ENCODE peak calls at places on chromosomes 7 and 10, in five cellular contexts. K, A, J, Z and V are unnamed samples.

GRCh38 chr10:22913474-22914092 is 14.3 kb upstream of the ARMC3 start:
- DNase-seq in Z (no peak), K (no peak), J (no peak), A (no peak), V (no peak)

GRCh38 chr7:51315393-51316261 is 982 bp downstream of the COBL start:
- DNase-seq in K (peak), Z (peak), A (peak), J (no peak), V (peak)

GRCh38 chr7:73528204-73528603 is 6.1 kb upstream of the BAZ1B start:
- DNase-seq in Z (no peak), J (no peak), K (no peak), A (no peak), V (no peak)

GRCh38 chr7:124879771-124880170 is 49.9 kb downstream of the POT1 start:
- DNase-seq in A (no peak), K (no peak), Z (no peak), J (no peak), V (no peak)

GRCh38 chr7:128838981-128839731 is 8.9 kb downstream of the FLNC start:
- DNase-seq in A (no peak), J (no peak), Z (no peak), K (no peak), V (no peak)

GRCh38 chr10:44956717-44957706 is 2.6 kb upstream of the RASSF4 start:
- DNase-seq in K (no peak), J (no peak), A (no peak), Z (no peak), V (no peak)

GRCh38 chr10:121601458-121601857 is 3.2 kb upstream of the FGFR2 start:
- DNase-seq in A (no peak), J (no peak), Z (no peak), K (no peak), V (no peak)

GRCh38 chr7:30688718-30689221 is 6.5 kb upstream of the CRHR2 start:
- DNase-seq in Z (no peak), J (no peak), K (no peak), A (no peak), V (no peak)

GRCh38 chr7:64951250-64951848 is 39.5 kb downstream of the ZNF117 start:
- DNase-seq in Z (no peak), K (no peak), J (no peak), A (no peak), V (no peak)

GRCh38 chr10:18100664-18101063 is 39.6 kb upstream of the CACNB2 start:
- DNase-seq in A (no peak), K (no peak), J (no peak), Z (no peak), V (no peak)

GRCh38 chr10:6164271-6165095 is 38.2 kb upstream of the PFKFB3 start:
- DNase-seq in A (no peak), J (no peak), K (no peak), Z (no peak), V (no peak)

GRCh38 chr7:66261941-66262340 is 56.8 kb downstream of the TPST1 start:
- DNase-seq in J (no peak), A (no peak), K (no peak), Z (peak), V (no peak)

GRCh38 chr10:133350950-133351329 is 3.8 kb downstream of the PRAP1 start:
- DNase-seq in K (no peak), A (no peak), J (no peak), Z (no peak), V (no peak)

GRCh38 chr10:121596668-121597503 is 1.4 kb downstream of the FGFR2 start:
- DNase-seq in J (no peak), Z (peak), K (peak), A (no peak), V (no peak)

GRCh38 chr7:155483868-155484325 is 26.0 kb downstream of the EN2 start:
- DNase-seq in J (no peak), A (no peak), Z (no peak), K (no peak), V (peak)

GRCh38 chr10:17009228-17009700 is 120.3 kb downstream of the CUBN start:
- DNase-seq in Z (no peak), J (no peak), K (no peak), A (no peak), V (no peak)

GRCh38 chr7:51023547-51023946 is 240.9 kb upstream of the GRB10 start:
- DNase-seq in A (no peak), K (no peak), Z (no peak), J (no peak), V (no peak)

GRCh38 chr10:126012485-126012884 is 116.1 kb downstream of the FANK1 start:
- DNase-seq in K (no peak), J (no peak), A (no peak), Z (no peak), V (no peak)

GRCh38 chr7:114481995-114482394 is 67.4 kb downstream of the FOXP2 start:
- DNase-seq in A (no peak), K (no peak), J (no peak), Z (no peak), V (no peak)

GRCh38 chr10:48609899-48610584 is 5.2 kb upstream of the ARHGAP22 start:
- DNase-seq in A (no peak), K (no peak), J (no peak), Z (no peak), V (peak)

GRCh38 chr7:2934211-2934731 is 90.2 kb upstream of the GNA12 start:
- DNase-seq in Z (no peak), A (no peak), K (peak), J (no peak), V (no peak)

GRCh38 chr7:138684360-138684759 is 16.8 kb downstream of the SVOPL start:
- DNase-seq in A (no peak), Z (no peak), J (no peak), K (no peak), V (no peak)

GRCh38 chr10:24503627-24504320 is 219.9 kb downstream of the ARHGAP21 start:
- DNase-seq in K (no peak), Z (peak), A (no peak), J (no peak), V (no peak)

GRCh38 chr7:66326501-66327180 is 121.5 kb downstream of the TPST1 start:
- DNase-seq in K (no peak), A (no peak), J (no peak), Z (no peak), V (no peak)

GRCh38 chr10:77363197-77363596 is 274.4 kb downstream of the KCNMA1 start:
- DNase-seq in J (no peak), Z (no peak), A (no peak), K (no peak), V (no peak)

GRCh38 chr7:11742496-11742895 is 89.5 kb downstream of the THSD7A start:
- DNase-seq in A (no peak), Z (no peak), J (no peak), K (no peak), V (no peak)

GRCh38 chr7:138837627-138838026 is 39.6 kb upstream of the ATP6V0A4 start:
- DNase-seq in Z (peak), A (no peak), J (no peak), K (peak), V (no peak)

GRCh38 chr7:94394399-94395140 is at the start of gene COL1A2:
- DNase-seq in A (peak), Z (peak), K (peak), J (peak), V (peak)

GRCh38 chr7:47371733-47372368 is 210.1 kb downstream of the TNS3 start:
- DNase-seq in J (no peak), K (peak), A (no peak), Z (peak), V (peak)

GRCh38 chr7:42389697-42390096 is 152.7 kb upstream of the GLI3 start:
- DNase-seq in A (no peak), Z (no peak), J (no peak), K (no peak), V (no peak)

GRCh38 chr10:78171633-78172032 is 138.0 kb downstream of the RPS24 start:
- DNase-seq in K (no peak), J (no peak), A (no peak), Z (no peak), V (no peak)

GRCh38 chr7:153103219-153103618 is 343.7 kb downstream of the ACTR3B start:
- DNase-seq in J (no peak), A (no peak), K (no peak), Z (no peak), V (no peak)

GRCh38 chr10:119087271-119087897 is 6.8 kb upstream of the EIF3A start:
- DNase-seq in K (no peak), A (no peak), J (no peak), Z (no peak), V (peak)

GRCh38 chr7:117085769-117086463 is 132.6 kb downstream of the ST7 start:
- DNase-seq in K (no peak), A (no peak), J (no peak), Z (no peak), V (no peak)

GRCh38 chr7:16585540-16585939 is 58.9 kb downstream of the LRRC72 start:
- DNase-seq in Z (no peak), A (no peak), K (no peak), J (no peak), V (no peak)

GRCh38 chr10:126640391-126640790 is 30.1 kb downstream of the C10orf90 start:
- DNase-seq in A (no peak), Z (no peak), J (no peak), K (no peak), V (no peak)

GRCh38 chr10:113084031-113084430 is 134.0 kb downstream of the TCF7L2 start:
- DNase-seq in J (no peak), A (no peak), Z (no peak), K (no peak), V (no peak)

GRCh38 chr10:125816548-125816947 is 6.5 kb downstream of the UROS start:
- DNase-seq in J (no peak), Z (no peak), K (no peak), A (no peak), V (no peak)

GRCh38 chr7:1586827-1587705 is 17.2 kb upstream of the PSMG3 start:
- DNase-seq in Z (no peak), J (no peak), A (no peak), K (no peak), V (no peak)
- TF ChIP-seq POLR2A in Z (no peak), J (no peak), A (no peak), K (no peak), V (no peak)

GRCh38 chr10:71969929-71970328 is 5.7 kb downstream of the CHST3 start:
- DNase-seq in J (no peak), Z (no peak), A (no peak), K (no peak), V (no peak)

GRCh38 chr10:71968553-71969474 is 4.6 kb downstream of the CHST3 start:
- DNase-seq in K (peak), Z (no peak), A (no peak), J (no peak), V (no peak)

GRCh38 chr10:71970869-71971268 is 6.7 kb downstream of the CHST3 start:
- DNase-seq in K (no peak), A (no peak), J (no peak), Z (peak), V (no peak)

GRCh38 chr10:71971311-71971731 is 7.1 kb downstream of the CHST3 start:
- DNase-seq in A (no peak), K (no peak), J (no peak), Z (peak), V (no peak)

GRCh38 chr10:71970331-71970730 is 6.1 kb downstream of the CHST3 start:
- DNase-seq in K (peak), J (no peak), Z (peak), A (peak), V (no peak)
- TF ChIP-seq CTCF in K (peak), J (peak), Z (peak), A (peak), V (no peak)

GRCh38 chr10:95561200-95562177 is at the start of gene SORBS1:
- DNase-seq in J (peak), K (peak), Z (peak), A (peak), V (peak)
- TF ChIP-seq POLR2A in J (peak), K (peak), Z (peak), A (peak), V (peak)

GRCh38 chr10:124120410-124121061 is 27.1 kb upstream of the CHST15 start:
- DNase-seq in J (no peak), Z (no peak), K (no peak), A (no peak), V (no peak)
- TF ChIP-seq CTCF in J (no peak), Z (no peak), K (no peak), A (no peak), V (no peak)

GRCh38 chr7:102429141-102429904 is 4.1 kb upstream of the ORAI2 start:
- DNase-seq in J (no peak), A (no peak), Z (no peak), K (no peak), V (no peak)
- TF ChIP-seq POLR2A in J (no peak), A (no peak), Z (no peak), K (no peak), V (no peak)

GRCh38 chr7:52917982-52918578 is 117.4 kb upstream of the POM121L12 start:
- DNase-seq in J (no peak), Z (no peak), K (no peak), A (no peak), V (no peak)
- TF ChIP-seq CTCF in J (no peak), Z (no peak), K (no peak), A (no peak), V (no peak)

GRCh38 chr10:12350925-12351324 is 1.6 kb downstream of the CAMK1D start:
- DNase-seq in Z (no peak), J (no peak), A (no peak), K (no peak), V (no peak)

GRCh38 chr10:12349628-12350166 is 350 bp downstream of the CAMK1D start:
- DNase-seq in K (peak), J (no peak), Z (no peak), A (no peak), V (no peak)

GRCh38 chr10:12348341-12348869 is 942 bp upstream of the CAMK1D start:
- DNase-seq in A (no peak), Z (no peak), J (no peak), K (no peak), V (no peak)

GRCh38 chr10:12350167-12350872 is 973 bp downstream of the CAMK1D start:
- DNase-seq in K (peak), J (no peak), A (no peak), Z (peak), V (peak)

DNA sequence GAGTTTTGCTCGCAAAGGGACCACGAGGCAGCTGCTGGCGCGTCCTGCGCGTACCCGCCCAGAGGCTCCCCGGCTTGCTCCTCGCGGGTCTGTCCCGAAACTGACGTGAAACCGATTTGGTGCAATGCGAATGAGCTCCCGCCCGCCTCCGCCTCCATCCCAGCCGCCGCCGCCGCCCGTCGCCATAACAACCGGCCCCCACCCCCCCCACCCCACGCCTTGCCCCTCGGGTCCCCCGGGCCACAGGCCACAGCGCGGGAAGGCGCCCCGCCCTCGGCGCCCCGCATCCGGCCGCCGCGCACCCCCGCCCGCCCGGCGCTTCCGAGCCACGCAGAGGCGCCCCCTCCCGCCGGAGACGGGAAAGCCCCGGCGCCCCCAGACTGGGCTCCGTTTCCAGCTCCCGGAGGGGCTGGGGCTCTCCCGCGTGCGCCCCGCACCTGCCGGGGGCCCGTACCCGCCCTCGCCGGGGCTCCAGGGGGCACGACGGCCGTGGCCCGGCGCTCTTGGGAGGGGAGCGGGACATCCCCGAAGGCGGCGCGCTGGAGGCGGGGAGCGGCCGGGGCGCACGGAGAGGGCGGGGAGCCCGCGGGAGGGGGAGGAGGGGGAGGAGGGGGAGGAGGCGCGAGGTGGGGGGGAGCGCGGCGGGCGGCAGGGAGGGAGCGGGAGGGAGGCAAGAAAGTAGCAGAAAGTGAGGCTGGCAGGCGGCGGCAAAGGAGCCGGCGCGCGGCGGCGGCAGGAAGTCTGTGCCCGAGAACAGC is at the start of gene CAMK1D:
- DNase-seq in K (peak), A (peak), J (peak), Z (peak), V (peak)
- TF ChIP-seq POLR2A in K (no peak), A (no peak), J (no peak), Z (peak), V (no peak)

DNA sequence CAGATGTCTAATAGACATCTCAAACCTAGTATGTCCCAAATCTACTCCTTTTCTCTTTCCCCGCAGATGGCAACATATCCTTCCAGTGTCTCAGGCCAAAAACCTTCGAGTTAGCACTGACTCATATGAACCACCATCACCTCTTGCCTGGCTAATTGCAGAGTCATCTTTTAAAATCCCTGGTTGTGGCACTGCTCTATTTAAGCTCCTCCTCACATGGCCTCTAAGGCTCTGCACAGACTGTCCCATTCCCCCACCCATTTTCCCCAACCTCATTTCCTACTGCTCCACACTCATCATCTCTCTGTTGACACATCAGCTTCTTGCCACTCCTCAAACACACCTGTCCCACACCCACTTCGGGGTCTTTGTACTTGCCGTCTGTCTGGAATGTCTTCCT is 16.8 kb upstream of the HBP1 start:
- DNase-seq in K (no peak), J (no peak), A (no peak), Z (no peak), V (no peak)
- TF ChIP-seq CTCF in K (no peak), J (no peak), A (no peak), Z (no peak), V (no peak)

GRCh38 chr7:102297487-102298218 is 11.0 kb downstream of the SH2B2 start:
- DNase-seq in J (no peak), K (no peak), Z (no peak), A (no peak), V (no peak)

GRCh38 chr7:102296514-102296913 is 9.8 kb downstream of the SH2B2 start:
- DNase-seq in K (no peak), J (no peak), Z (no peak), A (no peak), V (no peak)

GRCh38 chr7:102294589-102294988 is 7.9 kb downstream of the SH2B2 start:
- DNase-seq in J (no peak), Z (no peak), K (no peak), A (no peak), V (no peak)

GRCh38 chr7:102295346-102296178 is 8.9 kb downstream of the SH2B2 start:
- DNase-seq in K (no peak), Z (peak), A (no peak), J (no peak), V (no peak)

GRCh38 chr7:102296179-102296438 is 9.4 kb downstream of the SH2B2 start:
- DNase-seq in A (peak), J (no peak), K (no peak), Z (no peak), V (no peak)
- TF ChIP-seq POLR2A in A (no peak), J (no peak), K (no peak), Z (no peak), V (no peak)